ENCODE peak calls at places on chromosomes 6 and 20, in four cellular contexts. A is stomach, C is breast epithelium, I is uterus. Q is an unnamed sample.

GRCh38 chr6:169109821-169110220 is 143.8 kb downstream of the THBS2 start:
- DNase-seq in A (no peak), C (no peak), I (no peak), Q (no peak)

GRCh38 chr6:71238351-71238750 is 50.3 kb upstream of the OGFRL1 start:
- DNase-seq in A (no peak), C (no peak), I (no peak), Q (no peak)

GRCh38 chr6:26056583-26057350 is 30.5 kb upstream of the HFE start:
- DNase-seq in A (no peak), C (peak; percentile 46), I (no peak), Q (no peak)

GRCh38 chr6:118529756-118530155 is 18.3 kb upstream of the PLN start:
- DNase-seq in A (no peak), C (no peak), I (no peak), Q (no peak)

GRCh38 chr6:135583256-135583758 is 85.8 kb upstream of the AHI1 start:
- DNase-seq in A (no peak), C (no peak), I (no peak), Q (no peak)

GRCh38 chr20:63128367-63128766 is 87.6 kb downstream of the YTHDF1 start:
- DNase-seq in A (no peak), C (no peak), I (no peak), Q (no peak)

GRCh38 chr6:134288538-134289203 is 29.2 kb downstream of the SGK1 start:
- DNase-seq in A (no peak), C (no peak), I (no peak), Q (no peak)

GRCh38 chr20:1657556-1658334 is at the start of gene SIRPG:
- DNase-seq in A (no peak), C (no peak), I (no peak), Q (no peak)

GRCh38 chr6:34593741-34594140 is 37.6 kb upstream of the SPDEF start:
- DNase-seq in A (peak; percentile 54), C (peak; percentile 28), I (no peak), Q (no peak)

GRCh38 chr6:13375360-13375878 is 47.1 kb upstream of the TBC1D7 start:
- DNase-seq in A (no peak), C (no peak), I (no peak), Q (no peak)

GRCh38 chr20:61643631-61644386 is 391.7 kb downstream of the CDH4 start:
- DNase-seq in A (no peak), C (no peak), I (no peak), Q (peak; percentile 87)

GRCh38 chr6:40355532-40355931 is 231.6 kb downstream of the LRFN2 start:
- DNase-seq in A (no peak), C (no peak), I (no peak), Q (no peak)

GRCh38 chr20:8315639-8316573 is 183.8 kb downstream of the PLCB1 start:
- DNase-seq in A (no peak), C (no peak), I (no peak), Q (no peak)

GRCh38 chr6:166540631-166541331 is 45.7 kb downstream of the RAMACL start:
- DNase-seq in A (peak; percentile 28), C (no peak), I (no peak), Q (no peak)

GRCh38 chr20:5171074-5171789 is 44.4 kb downstream of the CDS2 start:
- DNase-seq in A (no peak), C (no peak), I (peak; percentile 38), Q (peak; percentile 55)

GRCh38 chr20:57529810-57530209 is 4.9 kb upstream of the CTCFL start:
- DNase-seq in A (no peak), C (no peak), I (no peak), Q (no peak)

GRCh38 chr6:57135885-57136284 is 36.2 kb upstream of the BAG2 start:
- DNase-seq in A (no peak), C (no peak), I (no peak), Q (no peak)

GRCh38 chr20:38202153-38202981 is 37.3 kb upstream of the TGM2 start:
- DNase-seq in A (no peak), C (no peak), I (no peak), Q (no peak)

GRCh38 chr6:21176197-21176596 is 417.4 kb upstream of the SOX4 start:
- DNase-seq in A (no peak), C (no peak), I (no peak), Q (no peak)

GRCh38 chr6:45448417-45449389 is 71.0 kb upstream of the SUPT3H start:
- DNase-seq in A (no peak), C (no peak), I (no peak), Q (no peak)

GRCh38 chr6:31058128-31058894 is 48.0 kb downstream of the MUC22 start:
- DNase-seq in A (no peak), C (peak; percentile 46), I (no peak), Q (no peak)

GRCh38 chr6:137717074-137718073 is 149.7 kb upstream of the TNFAIP3 start:
- DNase-seq in A (no peak), C (no peak), I (no peak), Q (no peak)

GRCh38 chr6:43511824-43512415 is 1.8 kb upstream of the LRRC73 start:
- DNase-seq in A (no peak), C (no peak), I (no peak), Q (no peak)

GRCh38 chr20:49287555-49288249 is 9.8 kb upstream of the ZNFX1 start:
- DNase-seq in A (no peak), C (no peak), I (no peak), Q (no peak)

GRCh38 chr20:49288784-49289696 is 11.2 kb upstream of the ZNFX1 start:
- DNase-seq in A (no peak), C (no peak), I (no peak), Q (no peak)

GRCh38 chr20:49285813-49286494 is 8.1 kb upstream of the ZNFX1 start:
- DNase-seq in A (no peak), C (no peak), I (no peak), Q (no peak)

GRCh38 chr20:49286689-49287551 is 9.1 kb upstream of the ZNFX1 start:
- DNase-seq in A (no peak), C (no peak), I (no peak), Q (no peak)

DNA sequence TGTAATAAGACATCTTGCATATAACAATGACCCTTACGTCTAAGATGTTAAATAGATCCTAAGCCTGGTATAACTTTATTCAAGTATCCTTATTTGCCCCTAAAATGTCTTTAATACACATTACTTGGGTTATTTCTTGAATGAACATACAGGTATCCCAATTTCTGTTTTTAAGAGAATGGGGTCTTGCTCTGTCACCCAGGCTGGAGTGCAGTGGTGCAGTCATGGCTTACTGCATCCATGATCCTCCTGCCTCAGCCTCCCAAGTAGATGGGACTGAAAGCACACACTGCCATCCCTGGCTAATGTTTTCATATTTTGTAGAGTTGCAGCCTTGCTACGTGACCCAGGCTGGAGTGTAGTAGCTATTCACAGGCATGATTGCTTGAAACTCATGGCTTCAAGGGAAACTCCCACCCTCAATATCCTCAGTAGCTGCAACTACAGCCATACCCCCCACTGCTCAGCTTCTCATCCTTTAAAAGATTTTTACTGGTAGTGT is 10.4 kb upstream of the ZNFX1 start:
- DNase-seq in A (no peak), C (no peak), I (no peak), Q (no peak)
- TF ChIP-seq POLR2A in A (no peak), C (no peak), I (no peak), Q (no peak)

DNA sequence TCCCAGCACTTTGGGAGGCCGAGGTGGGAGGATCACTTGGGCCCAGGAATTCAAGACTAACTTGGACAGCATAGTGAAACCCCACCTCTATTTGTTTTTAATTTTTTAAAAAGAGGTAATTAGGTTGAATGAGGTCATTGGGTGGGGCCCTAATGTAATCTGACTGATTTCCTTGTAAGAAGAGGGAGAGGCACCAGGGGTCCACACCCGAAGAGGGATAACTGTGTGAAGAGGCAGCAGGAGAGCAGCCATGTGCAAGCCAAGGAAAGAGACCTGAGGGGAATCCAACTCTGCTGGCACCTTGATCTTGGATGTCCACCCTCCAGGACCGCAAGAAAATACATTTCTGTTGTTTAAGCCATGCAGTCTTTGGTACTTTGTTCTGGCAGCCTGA is 63.4 kb downstream of the QRSL1 start:
- DNase-seq in A (no peak), C (no peak), I (no peak), Q (no peak)
- TF ChIP-seq POLR2A in A (no peak), C (no peak), I (no peak), Q (no peak)

GRCh38 chr20:10709916-10710315 is 36.1 kb upstream of the JAG1 start:
- DNase-seq in A (no peak), C (no peak), I (no peak), Q (no peak)

GRCh38 chr20:10708342-10709185 is 34.8 kb upstream of the JAG1 start:
- DNase-seq in A (no peak), C (no peak), I (no peak), Q (no peak)

GRCh38 chr20:10711903-10712373 is 38.1 kb upstream of the JAG1 start:
- DNase-seq in A (no peak), C (no peak), I (no peak), Q (no peak)

GRCh38 chr20:10713161-10713560 is 39.4 kb upstream of the JAG1 start:
- DNase-seq in A (no peak), C (no peak), I (peak; percentile 17), Q (no peak)

DNA sequence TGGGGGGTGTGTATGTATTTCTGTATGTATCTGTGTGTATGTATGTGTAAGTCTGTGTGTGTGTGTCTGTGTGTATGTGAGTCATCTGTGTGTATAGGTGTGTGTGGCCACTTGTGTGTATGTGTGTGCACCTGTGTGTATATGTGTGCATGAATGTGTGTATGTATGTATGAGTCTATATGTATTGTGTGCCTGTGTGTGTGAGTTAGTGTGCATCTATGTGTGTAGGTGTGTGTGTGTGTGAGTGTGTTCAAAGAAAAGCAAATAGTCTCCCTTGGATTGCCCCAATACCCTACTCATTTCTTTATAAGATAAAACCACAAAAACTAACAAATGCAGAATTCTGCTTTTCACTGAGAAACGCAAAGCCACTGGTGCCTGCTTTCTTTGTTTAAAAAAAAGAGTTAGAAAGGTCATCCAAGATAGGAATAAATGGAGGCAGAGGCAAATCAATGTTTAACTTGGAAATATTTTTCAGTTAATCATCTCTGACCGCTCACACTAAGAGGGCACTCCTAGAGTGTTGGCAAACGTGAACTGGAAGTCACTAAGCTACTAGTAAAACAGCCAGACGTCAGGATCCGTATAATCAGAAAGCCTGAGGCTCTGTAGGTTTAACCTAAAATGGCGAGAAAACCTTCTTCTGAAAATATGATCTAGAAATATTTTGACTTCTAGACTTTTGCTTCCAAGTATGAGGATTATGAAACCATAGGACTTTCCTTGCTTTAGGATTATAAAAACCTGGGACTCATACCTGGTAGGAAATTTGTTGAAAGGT is 37.4 kb upstream of the JAG1 start:
- DNase-seq in A (peak; percentile 38), C (no peak), I (no peak), Q (no peak)
- TF ChIP-seq POLR2A in A (no peak), C (no peak), I (no peak), Q (no peak)

DNA sequence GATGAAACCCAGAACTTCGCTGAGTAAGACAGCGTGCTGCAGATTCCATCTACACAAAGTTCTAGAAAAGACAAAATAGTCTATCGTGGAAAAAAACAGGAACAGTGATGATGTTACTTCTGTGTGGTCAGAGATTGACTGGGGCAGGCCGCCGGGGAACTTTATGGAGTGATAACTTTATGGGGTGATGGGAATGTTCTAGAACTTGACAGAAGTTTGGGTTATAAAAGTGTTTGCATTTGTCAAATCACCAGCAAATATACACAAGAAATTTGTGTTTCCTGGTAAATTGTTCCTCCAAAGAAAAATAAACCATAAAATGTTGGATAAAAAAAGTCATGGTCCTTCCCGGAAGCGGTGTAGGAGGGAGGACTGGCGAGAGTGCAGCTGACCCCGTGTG is 80.8 kb upstream of the QKI start:
- DNase-seq in A (no peak), C (no peak), I (no peak), Q (no peak)
- TF ChIP-seq POLR2A in A (no peak), C (no peak), I (no peak), Q (no peak)

GRCh38 chr20:49104365-49104648 is 58.2 kb downstream of the CSE1L start:
- DNase-seq in A (no peak), C (no peak), I (no peak), Q (no peak)
- TF ChIP-seq POLR2A in A (no peak), C (no peak), I (no peak), Q (no peak)